ENCODE peak calls at places on chromosomes 6 and 20, in eight cellular contexts. J is ovary, H is foreskin fibroblast, R is progenitor cell of endocrine pancreas, A is left ventricle myocardium inferior, G is GM23338, M is psoas muscle, W is endothelial cell. E is an unnamed sample.

GRCh38 chr6:15148356-15149058 is 97.4 kb upstream of the JARID2 start:
- DNase-seq in J (no peak), H (peak), R (no peak), A (no peak), G (peak), M (no peak), W (no peak), E (no peak)

GRCh38 chr6:10537726-10538125 is 16.6 kb downstream of the GCNT2 start:
- DNase-seq in J (no peak), H (no peak), R (no peak), A (no peak), G (no peak), M (no peak), W (no peak), E (no peak)

GRCh38 chr20:57385940-57386339 is 5.3 kb upstream of the RBM38 start:
- DNase-seq in J (no peak), H (no peak), R (no peak), A (no peak), G (no peak), M (no peak), W (no peak), E (no peak)

GRCh38 chr6:71499667-71500066 is 211.1 kb downstream of the OGFRL1 start:
- DNase-seq in J (no peak), H (no peak), R (no peak), A (no peak), G (no peak), M (no peak), W (no peak), E (no peak)

GRCh38 chr20:32278199-32278643 is 770 bp downstream of the KIF3B start:
- DNase-seq in J (no peak), H (no peak), R (no peak), A (no peak), G (no peak), M (no peak), W (no peak), E (peak)

GRCh38 chr6:83518946-83519489 is 6.7 kb downstream of the PRSS35 start:
- DNase-seq in J (no peak), H (peak), R (no peak), A (no peak), G (peak), M (no peak), W (no peak), E (no peak)

GRCh38 chr6:110528051-110528929 is 51.9 kb upstream of the SLC22A16 start:
- DNase-seq in J (peak), H (peak), R (peak), A (no peak), G (peak), M (no peak), W (peak), E (no peak)

GRCh38 chr6:42929928-42930360 is 664 bp downstream of the CNPY3 start:
- DNase-seq in J (no peak), H (peak), R (no peak), A (no peak), G (no peak), M (no peak), W (no peak), E (peak)

GRCh38 chr20:57146155-57146554 is 120.3 kb downstream of the BMP7 start:
- DNase-seq in J (no peak), H (no peak), R (no peak), A (no peak), G (no peak), M (no peak), W (no peak), E (no peak)

GRCh38 chr6:5203571-5203970 is 57.2 kb downstream of the LYRM4 start:
- DNase-seq in J (no peak), H (no peak), R (no peak), A (peak), G (no peak), M (no peak), W (no peak), E (no peak)

GRCh38 chr20:35616465-35617396 is 1.1 kb downstream of the SPAG4 start:
- DNase-seq in J (peak), H (peak), R (peak), A (peak), G (peak), M (peak), W (peak), E (peak)

GRCh38 chr6:33906413-33906812 is 102.6 kb upstream of the MLN start:
- DNase-seq in J (no peak), H (no peak), R (no peak), A (no peak), G (no peak), M (no peak), W (no peak), E (no peak)

GRCh38 chr20:50153500-50154377 is at the start of gene PEDS1:
- DNase-seq in J (peak), H (peak), R (peak), A (peak), G (peak), M (peak), W (peak), E (peak)
- TF ChIP-seq CTCF in J (no peak), H (no peak), R (peak), A (no peak), G (no peak), M (peak), W (no peak), E (no peak)

DNA sequence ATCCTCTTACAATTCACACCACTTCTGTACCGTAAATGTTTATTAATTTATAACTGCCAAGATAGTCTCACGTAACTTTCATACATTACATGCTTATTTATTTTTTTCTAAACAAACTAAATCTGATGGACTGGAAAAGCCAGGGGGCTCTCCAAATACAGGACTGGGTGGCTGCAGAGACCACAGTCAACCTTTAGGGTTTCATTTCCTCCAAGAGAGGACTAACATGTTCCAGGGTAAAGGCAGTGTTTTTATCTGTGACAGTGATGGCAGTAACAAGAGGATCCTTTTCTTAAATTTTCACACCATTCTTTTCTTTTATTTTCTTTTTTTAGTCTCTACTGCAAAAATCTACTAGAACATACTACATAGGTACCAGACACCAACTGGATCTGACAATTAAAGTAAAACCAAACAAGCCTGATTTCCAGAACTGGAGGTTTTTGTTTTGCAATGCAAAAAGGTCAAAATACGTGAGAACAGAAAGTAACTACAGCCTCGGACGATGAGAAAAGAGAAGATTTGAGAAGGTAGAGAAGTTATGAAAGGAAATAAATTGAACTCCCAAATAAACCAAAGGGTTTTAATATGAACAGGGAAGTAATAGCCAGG is 1.2 kb downstream of the LMBRD1 start:
- DNase-seq in J (no peak), H (no peak), R (no peak), A (no peak), G (peak), M (no peak), W (no peak), E (no peak)
- TF ChIP-seq CTCF in J (no peak), H (no peak), R (no peak), A (peak), G (no peak), M (no peak), W (no peak), E (no peak)

GRCh38 chr6:7201732-7202541 is 94.2 kb downstream of the RREB1 start:
- DNase-seq in J (no peak), H (no peak), R (no peak), A (peak), G (no peak), M (peak), W (no peak), E (peak)
- TF ChIP-seq CTCF in J (no peak), H (no peak), R (no peak), A (no peak), G (no peak), M (no peak), W (no peak), E (no peak)

DNA sequence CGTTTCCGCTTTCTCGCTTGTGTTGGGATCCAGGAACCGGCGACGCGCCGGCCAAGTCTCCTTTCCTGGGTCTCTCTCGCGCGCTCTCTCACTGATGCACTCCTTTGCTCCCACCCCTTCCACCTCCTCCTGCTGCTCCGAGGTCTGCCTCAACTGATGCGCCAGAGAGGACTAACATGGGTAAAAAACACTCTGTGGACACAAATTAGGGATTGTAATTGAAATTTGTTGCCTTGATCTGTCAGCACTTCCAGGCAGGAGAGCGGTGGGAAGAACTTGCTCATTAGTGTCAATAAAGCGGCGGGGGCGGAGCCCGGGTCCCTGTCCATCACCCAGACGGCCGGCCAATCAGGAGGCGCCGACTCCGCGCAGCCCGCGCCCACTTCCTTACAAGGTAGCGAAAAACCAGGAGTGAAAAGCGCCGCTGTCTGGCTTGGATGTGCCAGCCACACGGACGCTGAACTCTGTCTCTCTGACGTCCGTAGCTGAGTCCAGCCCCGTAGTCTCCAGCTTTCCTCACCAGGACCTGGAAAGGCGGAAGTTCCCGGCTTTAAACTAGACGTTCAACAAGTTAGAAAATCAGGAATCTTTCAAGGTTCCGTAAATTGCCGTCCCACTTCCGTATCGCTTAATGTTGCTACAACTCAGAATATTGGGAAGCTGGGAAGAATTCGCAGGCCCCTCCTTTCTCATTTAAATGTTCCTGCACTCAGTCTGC is at the start of gene TBX18:
- DNase-seq in J (peak), H (peak), R (peak), A (peak), G (peak), M (peak), W (peak), E (no peak)
- TF ChIP-seq CTCF in J (no peak), H (no peak), R (no peak), A (no peak), G (no peak), M (no peak), W (no peak), E (no peak)

GRCh38 chr6:115016593-115016992 is 673.8 kb upstream of the HS3ST5 start:
- DNase-seq in J (no peak), H (no peak), R (no peak), A (no peak), G (no peak), M (no peak), W (no peak), E (no peak)
- TF ChIP-seq CTCF in J (no peak), H (no peak), R (no peak), A (no peak), G (no peak), M (no peak), W (no peak), E (no peak)

GRCh38 chr6:9412951-9413559 is 977.7 kb upstream of the SLC35B3 start:
- DNase-seq in J (no peak), H (no peak), R (no peak), A (no peak), G (peak), M (no peak), W (peak), E (no peak)
- TF ChIP-seq CTCF in J (no peak), H (peak), R (peak), A (peak), G (peak), M (peak), W (peak), E (no peak)

GRCh38 chr6:17599885-17600526 is at the start of gene FAM8A1:
- DNase-seq in J (peak), H (peak), R (peak), A (peak), G (peak), M (peak), W (peak), E (peak)
- TF ChIP-seq CTCF in J (peak), H (peak), R (peak), A (peak), G (peak), M (peak), W (peak), E (no peak)

DNA sequence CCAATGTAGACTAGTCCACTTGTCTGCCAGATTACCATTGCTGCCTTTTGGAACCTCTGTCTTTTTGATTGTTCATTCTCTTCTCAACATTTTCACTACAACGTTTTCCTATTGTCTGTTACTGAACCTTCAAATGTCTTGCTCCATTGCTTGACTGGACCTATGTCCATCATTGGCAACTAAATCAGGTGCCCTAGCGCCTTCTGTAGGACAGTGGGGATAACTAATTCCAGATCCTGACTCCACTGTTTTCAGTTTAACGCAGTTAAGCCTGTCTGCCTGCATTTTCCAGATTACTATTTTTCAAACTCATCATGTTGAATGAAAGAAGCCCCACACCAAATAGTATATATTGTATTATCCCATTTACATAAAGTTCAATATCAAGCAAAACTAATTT is 433.6 kb downstream of the RNF144B start:
- DNase-seq in J (no peak), H (no peak), R (no peak), A (no peak), G (peak), M (no peak), W (no peak), E (no peak)
- TF ChIP-seq CTCF in J (no peak), H (no peak), R (no peak), A (no peak), G (peak), M (no peak), W (no peak), E (no peak)

GRCh38 chr6:75208564-75209431 is 2.9 kb upstream of the COL12A1 start:
- DNase-seq in J (peak), H (peak), R (peak), A (peak), G (peak), M (peak), W (peak), E (peak)

GRCh38 chr6:75211920-75212590 is 6.2 kb upstream of the COL12A1 start:
- DNase-seq in J (no peak), H (no peak), R (no peak), A (no peak), G (no peak), M (no peak), W (no peak), E (no peak)

GRCh38 chr6:75209432-75209723 is 3.5 kb upstream of the COL12A1 start:
- DNase-seq in J (no peak), H (no peak), R (no peak), A (no peak), G (no peak), M (no peak), W (no peak), E (no peak)

GRCh38 chr6:75213112-75213511 is 7.3 kb upstream of the COL12A1 start:
- DNase-seq in J (no peak), H (no peak), R (no peak), A (no peak), G (peak), M (no peak), W (no peak), E (no peak)

DNA sequence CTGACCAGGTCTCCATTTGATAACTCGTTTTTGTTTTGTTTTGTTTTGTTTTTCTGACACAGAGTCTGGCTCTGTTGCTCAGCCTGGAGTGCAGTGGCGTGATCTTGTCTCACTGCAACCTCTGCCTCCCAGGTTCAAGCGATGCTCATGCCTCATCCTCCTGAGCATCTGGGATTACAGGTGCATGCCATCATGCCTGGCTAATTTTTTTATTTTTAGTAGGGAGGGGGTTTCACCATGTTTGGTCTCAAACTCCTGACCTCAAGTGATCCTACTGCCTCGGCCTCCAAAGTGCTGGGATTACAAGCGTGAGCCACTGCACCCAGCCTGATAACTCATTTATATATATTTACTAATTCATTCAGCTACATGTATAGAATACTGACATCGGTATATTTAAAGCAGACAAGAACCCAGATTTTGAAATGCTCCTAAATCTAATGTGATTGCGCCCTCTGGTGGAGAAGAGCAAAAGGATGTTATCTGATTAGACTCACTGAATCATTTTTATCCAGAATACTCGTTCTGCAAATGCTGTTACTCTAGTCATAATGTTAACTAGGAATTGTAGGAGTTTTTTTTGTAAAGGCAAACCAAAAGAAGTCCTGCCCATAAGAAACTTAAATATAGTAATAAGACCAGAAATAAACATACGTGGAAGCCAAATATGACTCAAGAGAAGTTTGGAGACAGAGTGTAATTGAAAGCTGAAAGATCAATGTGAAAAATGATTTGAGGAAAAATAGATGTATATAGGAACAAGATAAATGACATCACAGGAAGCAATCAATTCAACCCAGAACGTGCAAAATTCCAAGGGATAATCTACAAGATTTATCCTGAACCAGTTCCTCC is 5.3 kb upstream of the COL12A1 start:
- DNase-seq in J (peak), H (peak), R (no peak), A (no peak), G (peak), M (no peak), W (peak), E (no peak)
- TF ChIP-seq CTCF in J (peak), H (peak), R (peak), A (peak), G (peak), M (peak), W (peak), E (peak)

E was measured in activated B cell treated with CpG ODN at 0.5 μM for 24 hours.